ENCODE peak calls at places on chromosomes 2 and 18, in eight cellular contexts. U, P, S, L, W, G, R and Z are unnamed samples.

GRCh38 chr2:109379507-109379906 is 234.3 kb downstream of the SEPTIN10 start:
- DNase-seq in G (no peak), S (no peak), U (no peak), P (no peak), L (no peak), W (no peak), R (no peak), Z (peak; percentile 75)

GRCh38 chr18:23593720-23594119 is 7.4 kb upstream of the NPC1 start:
- DNase-seq in W (no peak), U (peak; percentile 95), G (no peak), P (no peak), S (no peak), L (no peak), R (no peak), Z (no peak)

GRCh38 chr2:66897181-66897580 is 462.3 kb downstream of the MEIS1 start:
- DNase-seq in L (no peak), W (no peak), R (no peak), P (peak; percentile 69), U (peak; percentile 9), G (no peak), S (no peak), Z (no peak)

GRCh38 chr2:171271380-171271779 is 110.7 kb upstream of the TLK1 start:
- DNase-seq in L (no peak), R (no peak), P (peak; percentile 13), G (no peak), W (no peak), S (no peak), U (peak; percentile 58), Z (no peak)

GRCh38 chr2:216029416-216030129 is 16.2 kb upstream of the MREG start:
- DNase-seq in S (no peak), G (peak; percentile 58), U (peak; percentile 43), R (no peak), W (no peak), P (no peak), L (no peak), Z (no peak)

GRCh38 chr2:235390108-235390815 is 103.6 kb upstream of the AGAP1 start:
- DNase-seq in S (no peak), W (no peak), R (peak; percentile 34), L (peak; percentile 36), P (peak; percentile 14), U (no peak), G (peak; percentile 35), Z (peak; percentile 25)

GRCh38 chr2:37344453-37345361 is at the start of gene QPCT:
- DNase-seq in U (no peak), S (no peak), L (no peak), P (peak; percentile 47), R (peak; percentile 66), W (peak; percentile 33), G (peak; percentile 19), Z (peak; percentile 49)

GRCh38 chr2:60492550-60492949 is 60.9 kb downstream of the BCL11A start:
- DNase-seq in U (no peak), G (no peak), S (no peak), W (no peak), R (no peak), L (no peak), P (no peak), Z (no peak)

DNA sequence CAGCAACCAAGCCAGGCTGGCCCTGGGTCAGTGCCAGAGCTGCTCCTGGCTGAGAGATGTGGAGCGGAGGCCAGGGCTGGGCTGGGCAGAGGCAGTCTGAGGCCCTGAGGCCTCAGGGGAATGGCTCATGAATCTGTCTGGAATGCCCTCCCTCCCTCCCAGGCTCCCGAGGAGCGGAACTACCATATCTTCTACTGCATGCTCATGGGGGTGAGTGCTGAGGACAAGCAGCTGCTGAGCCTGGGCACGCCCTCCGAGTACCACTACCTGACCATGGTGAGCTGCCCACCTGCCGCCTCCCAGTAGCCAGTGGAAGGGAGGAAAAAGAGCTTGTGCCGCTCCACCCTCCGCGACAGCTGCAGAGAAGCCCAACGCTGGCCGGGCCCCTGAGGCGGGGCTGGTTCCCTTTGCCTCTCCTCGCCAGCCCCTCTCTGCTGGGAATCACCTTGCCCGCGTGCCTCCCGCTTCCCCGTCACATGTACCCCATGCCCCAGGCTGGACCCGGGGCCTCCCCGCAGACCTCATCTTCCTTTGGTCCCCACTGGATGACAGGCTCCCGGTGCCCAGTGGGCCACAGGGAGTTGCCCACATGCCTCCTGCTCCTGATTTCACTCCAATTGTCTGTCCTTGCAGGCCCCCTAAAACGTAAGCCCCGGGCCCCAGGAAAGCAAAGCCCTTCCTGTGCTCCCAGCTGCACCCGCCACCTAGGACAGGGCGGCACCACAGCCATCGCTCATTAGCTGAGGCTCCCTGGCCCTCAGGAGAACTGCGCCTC is 41.1 kb downstream of the MYO7B start:
- DNase-seq in S (no peak), P (peak; percentile 24), U (peak; percentile 60), G (no peak), W (no peak), R (peak; percentile 90), L (no peak), Z (peak; percentile 91)
- H3K4me3 ChIP-seq in S (no peak overlapping the region), P (no peak overlapping the region), U (no peak overlapping the region), G (no peak overlapping the region), W (no peak overlapping the region), R (no peak overlapping the region), L (no peak overlapping the region), Z (no peak overlapping the region)

GRCh38 chr2:176535480-176536113 is 266.4 kb downstream of the MTX2 start:
- DNase-seq in U (peak; percentile 69), R (no peak), S (no peak), P (no peak), L (no peak), G (no peak), W (no peak), Z (no peak)

GRCh38 chr2:176533505-176534193 is 264.4 kb downstream of the MTX2 start:
- DNase-seq in U (no peak), W (no peak), P (no peak), S (no peak), R (no peak), G (no peak), L (no peak), Z (no peak)

GRCh38 chr2:176536739-176537138 is 267.5 kb downstream of the MTX2 start:
- DNase-seq in W (no peak), P (no peak), U (peak; percentile 82), R (no peak), G (no peak), S (no peak), L (no peak), Z (no peak)

GRCh38 chr2:176537932-176538331 is 268.7 kb downstream of the MTX2 start:
- DNase-seq in L (no peak), P (no peak), W (no peak), U (no peak), S (no peak), R (no peak), G (no peak), Z (no peak)

DNA sequence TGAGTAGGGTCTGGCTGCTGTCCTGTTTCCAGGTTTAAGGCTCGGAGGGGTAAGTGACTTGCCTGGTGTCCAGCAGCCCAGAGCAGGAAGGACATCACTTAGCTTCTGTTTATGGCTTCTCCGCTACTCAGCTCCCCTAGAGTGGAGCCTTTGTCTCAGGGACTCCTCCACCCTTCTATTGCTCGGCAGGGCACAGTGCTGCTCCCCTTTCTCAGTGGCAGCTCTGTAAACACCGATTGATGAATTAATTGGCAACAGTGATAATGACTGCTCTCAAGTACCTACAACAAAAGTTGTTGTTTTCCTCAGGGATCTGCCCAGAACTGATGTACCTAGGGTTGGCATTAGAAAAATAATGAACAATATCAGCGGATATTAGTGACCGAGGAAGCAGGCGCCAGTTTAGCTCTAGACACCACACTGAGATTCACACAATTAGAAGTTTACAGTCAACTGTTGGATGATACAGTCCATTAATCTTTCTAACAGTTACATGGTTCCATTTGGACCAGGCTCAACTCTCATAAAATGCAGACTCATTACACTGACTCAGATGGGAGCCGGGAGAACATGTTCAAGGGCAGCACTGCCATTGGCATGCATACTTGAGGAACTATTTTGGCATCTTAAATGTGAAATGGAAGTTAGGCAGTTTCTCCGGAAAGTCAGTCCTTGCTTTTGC is 265.7 kb downstream of the MTX2 start:
- DNase-seq in G (no peak), U (peak; percentile 91), R (no peak), W (no peak), S (no peak), L (no peak), P (no peak), Z (no peak)
- H3K4me3 ChIP-seq in G (no peak overlapping the region), U (peak overlapping the region; percentile 14), R (no peak overlapping the region), W (no peak overlapping the region), S (no peak overlapping the region), L (no peak overlapping the region), P (no peak overlapping the region), Z (no peak overlapping the region)

GRCh38 chr2:38598991-38599295 is 3.8 kb downstream of the HNRNPLL start:
- DNase-seq in W (no peak), G (no peak), U (peak; percentile 24), S (no peak), R (no peak), L (no peak), P (no peak), Z (no peak)

GRCh38 chr2:38599706-38600105 is 3.0 kb downstream of the HNRNPLL start:
- DNase-seq in W (no peak), R (no peak), P (no peak), G (no peak), U (peak; percentile 52), S (no peak), L (no peak), Z (no peak)

GRCh38 chr2:38600242-38600891 is 2.4 kb downstream of the HNRNPLL start:
- DNase-seq in P (no peak), G (no peak), L (no peak), U (peak; percentile 21), S (no peak), R (no peak), W (no peak), Z (no peak)

GRCh38 chr2:38597115-38597514 is 5.6 kb downstream of the HNRNPLL start:
- DNase-seq in R (no peak), P (no peak), S (no peak), G (no peak), U (no peak), W (no peak), L (no peak), Z (no peak)

GRCh38 chr2:38598200-38598990 is 4.3 kb downstream of the HNRNPLL start:
- DNase-seq in S (no peak), G (no peak), L (no peak), W (no peak), P (no peak), R (no peak), U (no peak), Z (no peak)
- H3K4me3 ChIP-seq in S (no peak overlapping the region), G (no peak overlapping the region), L (no peak overlapping the region), W (no peak overlapping the region), P (no peak overlapping the region), R (no peak overlapping the region), U (peak overlapping the region; percentile 84), Z (no peak overlapping the region)

GRCh38 chr2:26957524-26957923 is 12.9 kb upstream of the MAPRE3 start:
- DNase-seq in P (no peak), R (no peak), S (no peak), U (no peak), L (no peak), G (no peak), W (no peak), Z (peak; percentile 15)

GRCh38 chr2:26964446-26964845 is 6.0 kb upstream of the MAPRE3 start:
- DNase-seq in S (no peak), P (no peak), U (no peak), R (no peak), L (no peak), G (no peak), W (no peak), Z (no peak)

GRCh38 chr2:26959320-26959719 is 11.1 kb upstream of the MAPRE3 start:
- DNase-seq in S (no peak), U (no peak), R (no peak), G (no peak), L (no peak), P (no peak), W (no peak), Z (peak; percentile 46)

GRCh38 chr2:26957041-26957440 is 13.4 kb upstream of the MAPRE3 start:
- DNase-seq in U (no peak), R (no peak), L (no peak), G (no peak), P (no peak), S (no peak), W (no peak), Z (no peak)

DNA sequence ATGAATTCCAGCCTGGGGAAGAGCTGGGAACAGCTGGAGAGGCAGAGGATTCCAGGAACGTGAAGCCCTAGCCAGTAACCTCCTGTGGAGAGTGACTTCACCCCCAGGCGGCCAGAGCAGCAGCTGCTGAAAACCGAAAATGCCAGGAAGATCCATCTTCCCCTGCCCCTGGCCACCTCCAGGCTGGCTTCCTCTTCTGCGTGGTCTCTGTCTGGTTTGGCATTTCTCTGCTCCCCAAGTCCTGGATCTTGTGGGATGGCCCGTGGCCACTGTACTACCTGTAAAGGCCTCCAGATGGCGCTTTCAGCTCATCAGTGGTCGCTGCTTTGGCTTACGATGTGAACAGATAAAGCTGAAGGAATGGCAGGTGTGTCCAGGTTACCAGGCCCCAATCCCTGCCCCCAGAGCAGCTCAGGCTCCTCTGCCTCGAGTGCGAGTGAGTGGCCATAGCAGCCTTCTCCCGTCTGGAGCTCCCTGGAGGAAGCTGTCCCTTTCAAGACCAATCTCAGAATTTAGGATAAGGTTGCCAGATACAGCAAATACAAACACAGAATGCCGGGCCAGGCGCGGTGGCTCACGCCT is 8.7 kb upstream of the MAPRE3 start:
- DNase-seq in L (peak; percentile 46), P (peak; percentile 73), W (peak; percentile 83), G (peak; percentile 85), R (peak; percentile 71), S (peak; percentile 92), U (peak; percentile 94), Z (peak; percentile 81)
- H3K4me3 ChIP-seq in L (no peak overlapping the region), P (no peak overlapping the region), W (no peak overlapping the region), G (no peak overlapping the region), R (no peak overlapping the region), S (no peak overlapping the region), U (no peak overlapping the region), Z (no peak overlapping the region)